ENCODE peak calls at places on chromosomes 12 and 14, in six cellular contexts. B, O, K, P, Q and X are unnamed samples.

GRCh38 chr14:67440513-67440912 is 28.5 kb upstream of the PLEK2 start:
- DNase-seq in O (no peak), Q (no peak), B (no peak), P (no peak), K (no peak), X (no peak)

GRCh38 chr14:95679995-95680735 is 6.1 kb upstream of the TCL1B start:
- DNase-seq in K (no peak), O (no peak), P (no peak), B (no peak), Q (no peak), X (no peak)

GRCh38 chr14:59677771-59678211 is 101.2 kb upstream of the CCDC175 start:
- DNase-seq in K (no peak), Q (no peak), P (peak), O (no peak), B (no peak), X (peak)

GRCh38 chr12:89138048-89138852 is 214.1 kb downstream of the DUSP6 start:
- DNase-seq in K (no peak), P (no peak), B (no peak), Q (no peak), O (no peak), X (no peak)

GRCh38 chr14:31300296-31300695 is 92.7 kb upstream of the HECTD1 start:
- DNase-seq in P (no peak), O (no peak), K (no peak), Q (no peak), B (no peak), X (no peak)

GRCh38 chr12:8018666-8019581 is 13.6 kb upstream of the FOXJ2 start:
- DNase-seq in K (no peak), Q (no peak), P (no peak), B (peak), O (no peak), X (no peak)

GRCh38 chr12:71664411-71665108 is 459 bp downstream of the THAP2 start:
- DNase-seq in B (no peak), Q (no peak), P (peak), O (no peak), K (no peak), X (no peak)

GRCh38 chr12:116454950-116455447 is 104.2 kb upstream of the MAP1LC3B2 start:
- DNase-seq in Q (peak), P (peak), O (no peak), B (no peak), K (no peak), X (peak)

GRCh38 chr14:101628471-101628966 is 67.2 kb downstream of the DIO3 start:
- DNase-seq in B (peak), P (peak), O (peak), K (peak), Q (peak), X (no peak)
- H3K4me3 ChIP-seq in B (peak), P (no peak), O (no peak), K (peak), Q (peak), X (peak)

DNA sequence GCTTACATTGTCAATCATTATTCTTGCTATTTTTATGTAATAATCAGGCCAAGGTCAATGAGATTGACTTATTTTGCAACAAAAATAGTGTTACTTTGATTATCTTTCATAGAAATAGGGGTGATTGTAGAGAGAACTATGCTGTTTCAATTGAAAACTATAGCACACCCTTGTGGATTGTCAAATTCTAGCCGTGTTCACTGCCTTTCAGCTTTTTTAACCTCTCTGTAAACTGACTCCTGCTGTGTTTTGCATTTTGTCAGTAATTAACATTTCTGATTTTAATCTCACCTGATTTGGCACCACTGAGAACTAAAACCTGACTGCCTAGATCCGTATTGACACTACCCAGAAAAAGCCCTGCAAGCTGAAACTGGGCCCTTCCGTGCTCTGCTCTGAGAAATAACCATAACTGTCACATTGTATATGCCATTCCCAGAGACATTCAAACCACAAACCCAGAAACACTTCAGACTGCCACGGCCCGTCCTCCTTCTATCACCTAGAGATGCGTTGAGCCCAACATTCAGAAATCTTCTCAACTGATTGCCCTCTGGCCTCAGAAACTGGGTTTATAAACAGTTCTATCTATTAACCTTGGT is 26.6 kb upstream of the ETV6 start:
- DNase-seq in O (no peak), P (no peak), B (no peak), Q (no peak), K (no peak), X (no peak)
- TF ChIP-seq CTCF in O (no peak), P (peak), B (no peak), Q (peak), K (peak), X (peak)

DNA sequence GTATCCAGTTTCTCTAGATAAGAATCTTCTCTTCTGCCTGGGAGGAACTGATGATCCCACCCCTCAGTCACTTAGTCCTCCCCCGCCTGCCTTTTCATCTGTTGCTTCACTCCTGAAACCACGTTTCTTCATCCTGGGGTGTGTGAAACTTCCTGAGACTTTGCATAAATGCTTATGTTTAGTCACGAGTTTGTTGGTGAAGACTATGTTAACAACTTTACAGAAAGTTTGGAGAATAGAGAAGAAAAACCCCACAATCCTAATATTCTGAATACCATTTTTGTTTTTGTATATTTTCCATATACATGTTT is 33.2 kb downstream of the MARK3 start:
- DNase-seq in O (no peak), B (no peak), Q (peak), P (peak), K (no peak), X (no peak)
- H3K4me3 ChIP-seq in O (no peak), B (no peak), Q (no peak), P (no peak), K (no peak), X (no peak)

DNA sequence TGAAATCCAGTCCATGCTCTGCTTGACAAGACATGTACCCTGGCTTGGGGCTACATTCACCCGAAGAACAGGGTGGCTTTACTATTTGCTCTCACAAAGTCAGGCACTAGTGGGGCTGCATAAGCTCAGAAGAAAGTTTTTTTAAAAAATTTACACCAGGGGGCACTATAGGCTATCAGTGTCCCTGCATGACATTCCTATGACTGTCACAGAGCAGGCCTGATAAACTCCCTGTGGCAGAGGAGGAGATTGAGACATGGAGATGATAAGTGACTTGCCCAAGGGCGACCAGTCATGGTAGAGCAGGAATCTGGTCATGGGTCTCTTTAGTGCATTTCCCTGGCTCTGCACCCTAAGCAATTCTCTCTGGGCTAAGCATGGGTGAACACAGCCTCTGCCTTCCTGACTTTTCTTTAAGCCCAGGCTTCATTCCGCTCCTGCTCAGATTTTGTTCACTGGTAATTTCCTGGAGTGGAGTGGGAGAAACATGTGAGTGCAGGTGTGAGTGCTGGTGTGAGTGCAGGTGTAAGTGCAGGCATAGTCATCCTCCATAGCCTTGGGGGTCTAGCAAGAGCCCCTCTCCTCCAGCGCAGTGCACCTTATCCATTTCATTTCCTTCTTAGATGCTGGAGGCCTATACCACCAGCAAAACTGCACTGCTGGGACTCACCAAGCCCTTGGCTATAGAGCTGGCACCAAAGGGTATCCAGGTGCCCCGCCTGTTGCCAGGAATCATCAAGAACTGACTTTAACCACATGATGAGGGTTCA is 91.6 kb downstream of the DHRS2 start:
- DNase-seq in B (no peak), Q (peak), K (no peak), O (no peak), P (peak), X (no peak)
- TF ChIP-seq CTCF in B (peak), Q (peak), K (peak), O (no peak), P (peak), X (peak)

GRCh38 chr12:128789356-128789929 is 34.3 kb downstream of the SLC15A4 start:
- DNase-seq in P (no peak), B (no peak), O (no peak), K (no peak), Q (no peak), X (no peak)

GRCh38 chr12:128790221-128790620 is 33.5 kb downstream of the SLC15A4 start:
- DNase-seq in B (no peak), Q (no peak), P (no peak), K (no peak), O (no peak), X (no peak)

GRCh38 chr12:128792398-128792797 is 31.4 kb downstream of the SLC15A4 start:
- DNase-seq in K (no peak), B (no peak), O (no peak), P (no peak), Q (no peak), X (no peak)

GRCh38 chr12:128791395-128792322 is 32.1 kb downstream of the SLC15A4 start:
- DNase-seq in Q (no peak), B (no peak), O (no peak), K (no peak), P (no peak), X (no peak)

GRCh38 chr12:128790653-128791373 is 32.9 kb downstream of the SLC15A4 start:
- DNase-seq in B (no peak), Q (no peak), K (no peak), P (no peak), O (no peak), X (no peak)
- H3K4me3 ChIP-seq in B (no peak), Q (no peak), K (no peak), P (no peak), O (no peak), X (no peak)

GRCh38 chr14:46325157-46325556 is 326.4 kb downstream of the RPL10L start:
- DNase-seq in B (no peak), Q (no peak), P (no peak), O (no peak), K (peak), X (no peak)
- TF ChIP-seq CTCF in B (no peak), Q (no peak), P (no peak), O (no peak), K (peak), X (no peak)

GRCh38 chr12:47818007-47818376 is 1.7 kb downstream of the HDAC7 start:
- DNase-seq in K (no peak), P (no peak), O (no peak), B (no peak), Q (no peak), X (no peak)

GRCh38 chr12:47818701-47819543 is 781 bp downstream of the HDAC7 start:
- DNase-seq in K (peak), O (peak), Q (no peak), B (peak), P (peak), X (no peak)

GRCh38 chr12:47819544-47819901 is 180 bp downstream of the HDAC7 start:
- DNase-seq in B (no peak), P (no peak), O (no peak), K (no peak), Q (no peak), X (no peak)

GRCh38 chr12:47817272-47818006 is 2.3 kb downstream of the HDAC7 start:
- DNase-seq in B (peak), P (no peak), K (no peak), O (no peak), Q (no peak), X (no peak)

GRCh38 chr12:47818382-47818700 is 1.4 kb downstream of the HDAC7 start:
- DNase-seq in K (no peak), Q (no peak), P (no peak), B (no peak), O (no peak), X (no peak)
- H3K4me3 ChIP-seq in K (peak), Q (peak), P (peak), B (peak), O (peak), X (peak)

DNA sequence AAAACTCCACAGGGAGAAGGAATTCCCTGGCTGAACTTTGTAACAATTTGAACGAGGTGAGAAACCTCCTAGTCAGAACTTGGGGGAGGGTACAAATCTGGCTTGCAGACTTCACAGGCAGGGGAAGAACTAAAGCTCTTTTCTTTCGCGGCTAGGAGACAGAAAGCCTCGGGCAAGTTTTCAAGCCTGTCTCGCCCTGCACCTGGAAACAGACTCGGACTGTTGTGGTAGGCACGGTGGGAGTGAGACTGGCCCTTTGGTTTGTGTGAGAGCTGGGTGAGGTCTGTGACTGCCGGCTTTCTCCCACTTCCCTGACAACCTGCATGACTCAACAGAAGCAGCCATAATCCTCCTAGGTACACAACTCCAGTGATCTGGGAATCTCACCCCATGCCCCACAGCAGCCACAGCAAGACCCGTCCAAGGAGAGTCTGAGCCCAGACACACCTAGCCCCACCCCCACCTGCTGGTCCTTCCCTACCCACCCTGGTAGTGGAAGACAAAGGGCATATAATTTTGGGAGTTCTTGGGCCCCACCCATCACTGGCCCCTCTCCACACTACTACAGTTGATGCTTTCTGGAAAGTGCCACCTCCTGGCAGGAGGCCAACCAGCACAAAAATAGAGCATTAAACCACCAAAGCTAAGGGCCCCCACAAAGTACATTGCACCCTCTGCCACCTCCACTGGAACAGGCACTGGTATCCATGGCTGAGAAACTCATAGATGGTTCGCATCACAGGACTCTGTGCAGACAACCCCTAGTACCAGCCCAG is 102.7 kb upstream of the ST8SIA1 start:
- DNase-seq in B (no peak), Q (no peak), O (no peak), K (peak), P (no peak), X (peak)
- TF ChIP-seq CTCF in B (no peak), Q (no peak), O (no peak), K (no peak), P (no peak), X (no peak)